ENCODE peak calls at places on chromosomes 11 and 22, in nine cellular contexts. One of them, this sample, is unnamed.
A peak's percentile ranks its signal among the peaks of the same experiment; 100 is the strongest.

GRCh38 chr11:73585834-73586575 is 11.9 kb downstream of the FAM168A start:
- DNase-seq in OCI-LY7: no peak
- DNase-seq in SK-N-SH: no peak
- DNase-seq in hepatocyte: no peak
- DNase-seq in MM.1S: no peak
- DNase-seq in PC-3: peak; percentile 79
- DNase-seq in neural progenitor cell: no peak
- DNase-seq in HCT116: no peak
- DNase-seq in GM23338: no peak
- DNase-seq in this sample: peak; percentile 82

GRCh38 chr22:36439481-36440271 is 41.8 kb downstream of the TXN2 start:
- DNase-seq in PC-3: peak; percentile 65
- DNase-seq in GM23338: no peak
- DNase-seq in HCT116: no peak
- DNase-seq in SK-N-SH: peak; percentile 51
- DNase-seq in OCI-LY7: no peak
- DNase-seq in neural progenitor cell: no peak
- DNase-seq in hepatocyte: peak; percentile 69
- DNase-seq in MM.1S: no peak
- DNase-seq in this sample: peak; percentile 95

GRCh38 chr11:95917188-95918036 is 6.5 kb downstream of the MTMR2 start:
- DNase-seq in neural progenitor cell: no peak
- DNase-seq in HCT116: no peak
- DNase-seq in hepatocyte: peak; percentile 39
- DNase-seq in GM23338: no peak
- DNase-seq in MM.1S: no peak
- DNase-seq in OCI-LY7: no peak
- DNase-seq in PC-3: peak; percentile 88
- DNase-seq in SK-N-SH: peak; percentile 24
- DNase-seq in this sample: no peak

GRCh38 chr11:19561011-19561410 is 151.6 kb upstream of the NAV2 start:
- DNase-seq in PC-3: peak; percentile 31
- DNase-seq in SK-N-SH: no peak
- DNase-seq in OCI-LY7: no peak
- DNase-seq in GM23338: no peak
- DNase-seq in hepatocyte: no peak
- DNase-seq in HCT116: no peak
- DNase-seq in MM.1S: no peak
- DNase-seq in neural progenitor cell: no peak
- DNase-seq in this sample: no peak

GRCh38 chr11:106321601-106322000 is 244.1 kb downstream of the AASDHPPT start:
- DNase-seq in PC-3: no peak
- DNase-seq in HCT116: no peak
- DNase-seq in MM.1S: no peak
- DNase-seq in OCI-LY7: no peak
- DNase-seq in neural progenitor cell: no peak
- DNase-seq in GM23338: no peak
- DNase-seq in SK-N-SH: no peak
- DNase-seq in hepatocyte: no peak
- DNase-seq in this sample: no peak

GRCh38 chr11:28636033-28636432 is 527.8 kb downstream of the METTL15 start:
- DNase-seq in GM23338: no peak
- DNase-seq in MM.1S: no peak
- DNase-seq in OCI-LY7: no peak
- DNase-seq in hepatocyte: no peak
- DNase-seq in neural progenitor cell: no peak
- DNase-seq in HCT116: no peak
- DNase-seq in PC-3: no peak
- DNase-seq in SK-N-SH: no peak
- DNase-seq in this sample: no peak

GRCh38 chr11:97140885-97141494 is 751.2 kb downstream of the JRKL start:
- DNase-seq in PC-3: peak; percentile 43
- DNase-seq in HCT116: no peak
- DNase-seq in GM23338: peak; percentile 66
- DNase-seq in MM.1S: peak; percentile 39
- DNase-seq in hepatocyte: peak; percentile 22
- DNase-seq in OCI-LY7: peak; percentile 4
- DNase-seq in SK-N-SH: peak; percentile 7
- DNase-seq in neural progenitor cell: peak; percentile 38
- DNase-seq in this sample: peak; percentile 42

GRCh38 chr11:131235328-131236298 is 134.8 kb upstream of the NTM start:
- DNase-seq in OCI-LY7: no peak
- DNase-seq in HCT116: no peak
- DNase-seq in GM23338: peak; percentile 30
- DNase-seq in SK-N-SH: peak; percentile 17
- DNase-seq in MM.1S: no peak
- DNase-seq in PC-3: no peak
- DNase-seq in hepatocyte: no peak
- DNase-seq in neural progenitor cell: no peak
- DNase-seq in this sample: no peak

GRCh38 chr22:19773470-19774040 is 13.0 kb downstream of the TBX1 start:
- DNase-seq in OCI-LY7: no peak
- DNase-seq in GM23338: no peak
- DNase-seq in hepatocyte: no peak
- DNase-seq in PC-3: no peak
- DNase-seq in SK-N-SH: no peak
- DNase-seq in MM.1S: no peak
- DNase-seq in neural progenitor cell: no peak
- DNase-seq in HCT116: no peak
- DNase-seq in this sample: no peak

GRCh38 chr11:34721646-34722045 is 100.8 kb downstream of the EHF start:
- DNase-seq in MM.1S: peak; percentile 9
- DNase-seq in hepatocyte: no peak
- DNase-seq in SK-N-SH: no peak
- DNase-seq in GM23338: no peak
- DNase-seq in HCT116: no peak
- DNase-seq in OCI-LY7: no peak
- DNase-seq in PC-3: peak; percentile 2
- DNase-seq in neural progenitor cell: no peak
- DNase-seq in this sample: no peak

GRCh38 chr22:49587987-49588386 is 239.7 kb downstream of the BRD1 start:
- DNase-seq in SK-N-SH: no peak
- DNase-seq in PC-3: no peak
- DNase-seq in HCT116: no peak
- DNase-seq in hepatocyte: no peak
- DNase-seq in OCI-LY7: no peak
- DNase-seq in GM23338: no peak
- DNase-seq in MM.1S: no peak
- DNase-seq in neural progenitor cell: no peak
- DNase-seq in this sample: no peak

GRCh38 chr22:36084717-36085116 is 56.1 kb upstream of the RBFOX2 start:
- DNase-seq in GM23338: no peak
- DNase-seq in MM.1S: no peak
- DNase-seq in PC-3: no peak
- DNase-seq in HCT116: no peak
- DNase-seq in OCI-LY7: no peak
- DNase-seq in hepatocyte: no peak
- DNase-seq in neural progenitor cell: no peak
- DNase-seq in SK-N-SH: no peak
- DNase-seq in this sample: no peak

GRCh38 chr11:18972336-18972735 is 33.1 kb upstream of the MRGPRX1 start:
- DNase-seq in neural progenitor cell: no peak
- DNase-seq in HCT116: no peak
- DNase-seq in OCI-LY7: no peak
- DNase-seq in hepatocyte: no peak
- DNase-seq in SK-N-SH: no peak
- DNase-seq in MM.1S: no peak
- DNase-seq in PC-3: no peak
- DNase-seq in GM23338: no peak
- DNase-seq in this sample: no peak

GRCh38 chr11:62574363-62575057 is 819 bp upstream of the EEF1G start:
- DNase-seq in neural progenitor cell: peak; percentile 31
- DNase-seq in PC-3: peak; percentile 29
- DNase-seq in hepatocyte: peak; percentile 44
- DNase-seq in OCI-LY7: peak; percentile 36
- DNase-seq in SK-N-SH: peak; percentile 67
- DNase-seq in GM23338: peak; percentile 50
- DNase-seq in MM.1S: peak; percentile 23
- DNase-seq in HCT116: no peak
- DNase-seq in this sample: peak; percentile 72

GRCh38 chr11:62921201-62921572 is at the start of gene CHRM1:
- DNase-seq in hepatocyte: no peak
- DNase-seq in GM23338: no peak
- DNase-seq in HCT116: no peak
- DNase-seq in SK-N-SH: no peak
- DNase-seq in OCI-LY7: no peak
- DNase-seq in PC-3: peak; percentile 19
- DNase-seq in neural progenitor cell: no peak
- DNase-seq in MM.1S: no peak
- DNase-seq in this sample: no peak

GRCh38 chr11:118290923-118291322 is 13.6 kb upstream of the CD3E start:
- DNase-seq in MM.1S: no peak
- DNase-seq in hepatocyte: peak; percentile 67
- DNase-seq in GM23338: peak; percentile 70
- DNase-seq in SK-N-SH: no peak
- DNase-seq in neural progenitor cell: peak; percentile 49
- DNase-seq in HCT116: peak; percentile 51
- DNase-seq in OCI-LY7: peak; percentile 34
- DNase-seq in PC-3: peak; percentile 86
- DNase-seq in this sample: peak; percentile 31

GRCh38 chr11:128725630-128726461 is 32.0 kb downstream of the FLI1 start:
- DNase-seq in OCI-LY7: peak; percentile 95
- DNase-seq in GM23338: no peak
- DNase-seq in SK-N-SH: no peak
- DNase-seq in HCT116: no peak
- DNase-seq in MM.1S: peak; percentile 97
- DNase-seq in hepatocyte: no peak
- DNase-seq in PC-3: no peak
- DNase-seq in neural progenitor cell: no peak
- DNase-seq in this sample: peak; percentile 53

GRCh38 chr22:46108564-46109473 is 41.5 kb upstream of the PPARA start:
- DNase-seq in OCI-LY7: no peak
- DNase-seq in GM23338: peak; percentile 30
- DNase-seq in PC-3: peak; percentile 34
- DNase-seq in MM.1S: no peak
- DNase-seq in SK-N-SH: peak; percentile 75
- DNase-seq in neural progenitor cell: peak; percentile 17
- DNase-seq in HCT116: no peak
- DNase-seq in hepatocyte: peak; percentile 56
- DNase-seq in this sample: peak; percentile 78

GRCh38 chr11:59207988-59208432 is 4.7 kb downstream of the MPEG1 start:
- DNase-seq in HCT116: no peak
- DNase-seq in OCI-LY7: peak; percentile 68
- DNase-seq in PC-3: peak; percentile 69
- DNase-seq in SK-N-SH: peak; percentile 24
- DNase-seq in GM23338: peak; percentile 81
- DNase-seq in neural progenitor cell: peak; percentile 62
- DNase-seq in hepatocyte: peak; percentile 64
- DNase-seq in MM.1S: peak; percentile 71
- DNase-seq in this sample: peak; percentile 77

DNA sequence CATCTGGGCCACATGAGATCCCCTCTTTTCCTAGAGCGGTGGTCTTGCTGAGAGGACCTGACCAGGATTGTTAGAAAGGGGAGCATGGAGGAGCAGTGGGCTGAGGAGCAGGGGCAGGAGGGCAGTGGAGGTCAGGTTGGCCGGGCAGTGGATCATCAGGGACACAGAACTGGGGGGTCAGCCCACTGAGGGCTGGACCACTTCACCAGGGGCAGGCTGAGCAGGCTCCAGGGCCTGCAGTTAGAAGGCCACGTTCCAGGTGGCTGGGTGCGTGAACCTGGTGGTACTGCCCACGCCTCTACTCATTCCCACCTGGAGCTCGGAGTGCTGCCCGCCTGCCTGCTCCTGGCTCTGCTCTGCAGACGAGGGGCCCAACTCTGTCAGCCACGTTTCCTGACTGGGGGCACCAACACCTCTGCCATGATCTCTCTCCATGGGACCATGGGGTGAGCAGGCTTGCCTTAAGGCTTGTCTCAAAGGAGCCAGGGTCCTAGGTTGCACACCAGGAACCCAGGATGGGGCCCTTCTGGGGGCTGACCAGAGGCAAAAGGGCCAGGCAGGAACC is 9.7 kb downstream of the MRGPRF start:
- DNase-seq in GM23338: no peak
- DNase-seq in HCT116: no peak
- DNase-seq in MM.1S: no peak
- DNase-seq in neural progenitor cell: no peak
- DNase-seq in OCI-LY7: no peak
- DNase-seq in PC-3: no peak
- DNase-seq in hepatocyte: no peak
- DNase-seq in SK-N-SH: no peak
- DNase-seq in this sample: no peak
- TF ChIP-seq EZH2phosphoT487 in GM23338: no peak
- TF ChIP-seq EZH2phosphoT487 in HCT116: no peak
- TF ChIP-seq EZH2phosphoT487 in MM.1S: no peak
- TF ChIP-seq EZH2phosphoT487 in neural progenitor cell: no peak
- TF ChIP-seq EZH2phosphoT487 in OCI-LY7: no peak
- TF ChIP-seq EZH2phosphoT487 in PC-3: no peak
- TF ChIP-seq EZH2phosphoT487 in hepatocyte: no peak
- TF ChIP-seq EZH2phosphoT487 in SK-N-SH: no peak
- TF ChIP-seq EZH2phosphoT487 in this sample: no peak

GRCh38 chr11:77249427-77249826 is 52.1 kb downstream of the GDPD4 start:
- DNase-seq in SK-N-SH: no peak
- DNase-seq in PC-3: peak; percentile 91
- DNase-seq in MM.1S: no peak
- DNase-seq in hepatocyte: no peak
- DNase-seq in neural progenitor cell: no peak
- DNase-seq in GM23338: no peak
- DNase-seq in HCT116: peak; percentile 27
- DNase-seq in OCI-LY7: no peak
- DNase-seq in this sample: peak; percentile 43

GRCh38 chr11:77244277-77245014 is 57.0 kb downstream of the GDPD4 start:
- DNase-seq in OCI-LY7: no peak
- DNase-seq in neural progenitor cell: no peak
- DNase-seq in PC-3: peak; percentile 82
- DNase-seq in HCT116: no peak
- DNase-seq in SK-N-SH: no peak
- DNase-seq in GM23338: no peak
- DNase-seq in hepatocyte: no peak
- DNase-seq in MM.1S: no peak
- DNase-seq in this sample: peak; percentile 81
- H3K27ac ChIP-seq in OCI-LY7: no peak overlapping the region
- H3K27ac ChIP-seq in neural progenitor cell: no peak overlapping the region
- H3K27ac ChIP-seq in PC-3: peak overlapping the region; percentile 94
- H3K27ac ChIP-seq in HCT116: no peak overlapping the region
- H3K27ac ChIP-seq in SK-N-SH: no peak overlapping the region
- H3K27ac ChIP-seq in GM23338: no peak overlapping the region
- H3K27ac ChIP-seq in hepatocyte: peak overlapping the region; percentile 90
- H3K27ac ChIP-seq in MM.1S: no peak overlapping the region
- H3K27ac ChIP-seq in this sample: peak overlapping the region; percentile 70

GRCh38 chr22:37674951-37675929 is at the start of gene LGALS1:
- DNase-seq in SK-N-SH: peak; percentile 84
- DNase-seq in HCT116: peak; percentile 92
- DNase-seq in neural progenitor cell: peak; percentile 47
- DNase-seq in hepatocyte: peak; percentile 87
- DNase-seq in GM23338: peak; percentile 83
- DNase-seq in OCI-LY7: peak; percentile 47
- DNase-seq in MM.1S: peak; percentile 88
- DNase-seq in PC-3: peak; percentile 95
- DNase-seq in this sample: peak; percentile 99
- TF ChIP-seq EZH2phosphoT487 in SK-N-SH: no peak
- TF ChIP-seq EZH2phosphoT487 in HCT116: no peak
- TF ChIP-seq EZH2phosphoT487 in neural progenitor cell: no peak
- TF ChIP-seq EZH2phosphoT487 in hepatocyte: no peak
- TF ChIP-seq EZH2phosphoT487 in GM23338: no peak
- TF ChIP-seq EZH2phosphoT487 in OCI-LY7: no peak
- TF ChIP-seq EZH2phosphoT487 in MM.1S: no peak
- TF ChIP-seq EZH2phosphoT487 in PC-3: no peak
- TF ChIP-seq EZH2phosphoT487 in this sample: no peak

GRCh38 chr11:110777765-110778164 is 65.5 kb upstream of the ARHGAP20 start:
- DNase-seq in neural progenitor cell: no peak
- DNase-seq in GM23338: no peak
- DNase-seq in hepatocyte: no peak
- DNase-seq in PC-3: peak; percentile 66
- DNase-seq in HCT116: no peak
- DNase-seq in MM.1S: no peak
- DNase-seq in OCI-LY7: no peak
- DNase-seq in SK-N-SH: no peak
- DNase-seq in this sample: peak; percentile 73
- H3K27ac ChIP-seq in neural progenitor cell: no peak overlapping the region
- H3K27ac ChIP-seq in GM23338: no peak overlapping the region
- H3K27ac ChIP-seq in hepatocyte: peak overlapping the region; percentile 56
- H3K27ac ChIP-seq in PC-3: no peak overlapping the region
- H3K27ac ChIP-seq in HCT116: no peak overlapping the region
- H3K27ac ChIP-seq in MM.1S: no peak overlapping the region
- H3K27ac ChIP-seq in OCI-LY7: no peak overlapping the region
- H3K27ac ChIP-seq in SK-N-SH: no peak overlapping the region
- H3K27ac ChIP-seq in this sample: no peak overlapping the region